ENCODE peak calls at places on chromosome 14, in four cellular contexts. S is IMR-90, W is fibroblast of villous mesenchyme, U is AG09309. D is an unnamed sample.

GRCh38 chr14:95662376-95663186 is 23.6 kb upstream of the TCL1B start:
- DNase-seq in U (no peak), W (peak), S (no peak), D (no peak)

GRCh38 chr14:76908834-76909233 is 82.6 kb downstream of the LRRC74A start:
- DNase-seq in W (no peak), U (no peak), S (no peak), D (no peak)

GRCh38 chr14:77022219-77022852 is 6.2 kb downstream of the IRF2BPL start:
- DNase-seq in W (no peak), S (no peak), U (no peak), D (no peak)

GRCh38 chr14:104220225-104221070 is 82.1 kb downstream of the KIF26A start:
- DNase-seq in S (no peak), U (no peak), W (no peak), D (no peak)

GRCh38 chr14:93951798-93952540 is 24.4 kb downstream of the ASB2 start:
- DNase-seq in W (no peak), U (no peak), S (peak), D (no peak)

GRCh38 chr14:26478967-26479366 is 118.9 kb downstream of the NOVA1 start:
- DNase-seq in S (no peak), U (no peak), W (no peak), D (no peak)

GRCh38 chr14:67573268-67574010 is 26.6 kb downstream of the PIGH start:
- DNase-seq in U (no peak), W (no peak), S (no peak), D (no peak)

GRCh38 chr14:105880616-105881015 is 354.2 kb downstream of the TMEM121 start:
- DNase-seq in W (no peak), S (no peak), U (no peak), D (no peak)

GRCh38 chr14:22607291-22607690 is 9.2 kb downstream of the ABHD4 start:
- DNase-seq in W (no peak), U (no peak), S (peak), D (no peak)

GRCh38 chr14:65286443-65286842 is 126.1 kb upstream of the FUT8 start:
- DNase-seq in U (no peak), S (no peak), W (peak), D (no peak)

GRCh38 chr14:84228702-84229101 is 1301.2 kb upstream of the FLRT2 start:
- DNase-seq in S (peak), U (no peak), W (no peak), D (no peak)

GRCh38 chr14:70882771-70883492 is 24.3 kb upstream of the PCNX1 start:
- DNase-seq in S (peak), U (peak), W (peak), D (peak)

GRCh38 chr14:22024117-22024516 is 350.5 kb upstream of the OR4E1 start:
- DNase-seq in W (no peak), U (no peak), S (no peak), D (no peak)

GRCh38 chr14:92963301-92964123 is 40.6 kb downstream of the CHGA start:
- DNase-seq in W (no peak), U (no peak), S (no peak), D (no peak)

GRCh38 chr14:99736600-99737371 is 52.7 kb downstream of the CYP46A1 start:
- DNase-seq in W (no peak), U (no peak), S (no peak), D (no peak)

GRCh38 chr14:92253381-92253894 is 69.5 kb upstream of the SLC24A4 start:
- DNase-seq in U (no peak), S (no peak), W (no peak), D (no peak)

GRCh38 chr14:105059035-105059916 is 6.0 kb downstream of the GPR132 start:
- DNase-seq in S (no peak), W (peak), U (no peak), D (no peak)

GRCh38 chr14:73795974-73796373 is 55.7 kb upstream of the PTGR2 start:
- DNase-seq in U (no peak), W (no peak), S (peak), D (no peak)

DNA sequence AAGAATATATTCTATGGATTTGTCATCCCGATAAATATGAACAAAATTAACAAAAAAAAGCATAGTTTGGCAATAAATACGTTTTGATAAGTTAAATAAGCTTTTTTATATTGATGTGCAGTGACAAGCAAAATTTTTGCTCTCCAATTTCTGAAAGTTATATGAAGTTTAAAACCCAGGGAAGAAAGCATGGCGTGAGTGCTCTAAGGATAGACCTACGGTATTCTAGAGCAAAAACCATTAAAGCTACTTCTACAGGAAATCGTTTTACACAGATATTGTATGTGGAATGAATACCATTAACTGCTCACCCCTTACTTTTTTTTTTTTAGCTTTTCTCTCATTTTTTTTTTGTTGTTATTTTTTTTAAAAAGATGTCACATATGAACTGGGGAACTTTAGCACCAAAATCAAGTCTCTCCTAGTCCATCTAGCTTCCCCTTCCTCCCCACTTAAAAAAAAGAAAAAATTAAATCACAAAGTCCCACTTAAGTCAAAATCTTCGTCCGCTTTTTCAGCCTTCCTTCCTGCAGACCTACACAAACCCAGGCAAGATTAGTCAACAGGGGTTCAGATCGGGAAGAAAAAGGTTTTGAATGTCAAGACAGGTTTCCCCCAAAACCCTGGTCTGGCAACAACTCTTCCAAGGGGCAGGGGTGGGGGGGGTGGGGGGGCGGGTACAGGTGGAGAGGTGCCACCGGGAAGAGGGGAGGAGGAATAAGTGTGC is 4.4 kb downstream of the ZFP36L1 start:
- DNase-seq in U (no peak), S (no peak), W (no peak), D (no peak)
- H3K4me3 ChIP-seq in U (peak), S (peak), W (peak), D (peak)

GRCh38 chr14:89617142-89617460 is 200.1 kb upstream of the FOXN3 start:
- DNase-seq in U (no peak), W (no peak), S (no peak), D (no peak)
- H3K4me3 ChIP-seq in U (no peak), W (no peak), S (peak), D (peak)

GRCh38 chr14:20343092-20343854 is at the start of gene PARP2:
- DNase-seq in W (peak), U (peak), S (peak), D (peak)

GRCh38 chr14:20346713-20347112 is 3.3 kb downstream of the PARP2 start:
- DNase-seq in S (no peak), W (no peak), U (no peak), D (no peak)

GRCh38 chr14:20345366-20345765 is 1.9 kb downstream of the PARP2 start:
- DNase-seq in W (no peak), S (no peak), U (no peak), D (no peak)

GRCh38 chr14:20347747-20348146 is 4.3 kb downstream of the PARP2 start:
- DNase-seq in S (no peak), W (no peak), U (no peak), D (no peak)

DNA sequence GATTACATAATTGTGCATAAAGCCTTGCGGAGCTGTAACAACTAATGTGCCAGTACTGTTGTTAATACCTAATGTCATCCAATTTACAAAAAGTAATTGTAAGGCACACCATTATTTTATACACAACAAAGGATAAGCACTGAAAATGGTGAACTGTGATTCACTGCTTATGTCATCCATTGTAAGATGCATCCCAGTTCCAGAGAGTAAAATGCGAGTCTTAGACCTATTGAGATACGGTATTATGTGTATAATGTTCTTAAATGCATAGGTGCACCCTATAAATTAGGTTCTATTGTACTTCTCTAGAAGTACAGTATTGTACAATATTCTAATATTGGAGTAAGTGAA is 395 bp downstream of the PARP2 start:
- DNase-seq in W (no peak), U (no peak), S (peak), D (no peak)
- H3K4me3 ChIP-seq in W (peak), U (peak), S (peak), D (peak)

GRCh38 chr14:97337267-97337666 is 540.1 kb downstream of the VRK1 start:
- DNase-seq in U (no peak), W (no peak), S (no peak), D (no peak)

GRCh38 chr14:97332591-97332984 is 535.4 kb downstream of the VRK1 start:
- DNase-seq in W (no peak), U (no peak), S (no peak), D (no peak)

GRCh38 chr14:97337670-97338069 is 540.5 kb downstream of the VRK1 start:
- DNase-seq in S (no peak), W (no peak), U (no peak), D (no peak)

GRCh38 chr14:97336816-97337215 is 539.6 kb downstream of the VRK1 start:
- DNase-seq in W (no peak), U (no peak), S (no peak), D (no peak)

GRCh38 chr14:97336179-97336578 is 539.0 kb downstream of the VRK1 start:
- DNase-seq in U (no peak), W (no peak), S (no peak), D (no peak)
- H3K4me3 ChIP-seq in U (no peak), W (no peak), S (no peak), D (no peak)

GRCh38 chr14:28901631-28902030 is 135.0 kb downstream of the FOXG1 start:
- DNase-seq in W (no peak), U (no peak), S (no peak), D (no peak)
- H3K4me3 ChIP-seq in W (no peak), U (no peak), S (no peak), D (no peak)